ENCODE peak calls at places on chromosomes 3 and 15, in nine cellular contexts. One of them, this sample, is unnamed.

GRCh38 chr3:194548346-194549321 is 61.8 kb upstream of the ATP13A3 start:
- DNase-seq in mesothelial cell of epicardium: no peak
- DNase-seq in GM12864: no peak
- DNase-seq in epithelial cell of proximal tubule: no peak
- DNase-seq in brain microvascular endothelial cell: no peak
- DNase-seq in foreskin fibroblast: no peak
- DNase-seq in ovary: no peak
- DNase-seq in lung: no peak
- DNase-seq in heart right ventricle: no peak
- DNase-seq in this sample: no peak

GRCh38 chr3:197748597-197749314 is 927 bp upstream of the FYTTD1 start:
- DNase-seq in lung: no peak
- DNase-seq in mesothelial cell of epicardium: no peak
- DNase-seq in ovary: no peak
- DNase-seq in foreskin fibroblast: peak
- DNase-seq in GM12864: no peak
- DNase-seq in epithelial cell of proximal tubule: no peak
- DNase-seq in brain microvascular endothelial cell: no peak
- DNase-seq in heart right ventricle: no peak
- DNase-seq in this sample: no peak

GRCh38 chr15:36271048-36271447 is 308.4 kb upstream of the CDIN1 start:
- DNase-seq in ovary: no peak
- DNase-seq in mesothelial cell of epicardium: no peak
- DNase-seq in foreskin fibroblast: no peak
- DNase-seq in epithelial cell of proximal tubule: no peak
- DNase-seq in heart right ventricle: no peak
- DNase-seq in GM12864: no peak
- DNase-seq in lung: no peak
- DNase-seq in brain microvascular endothelial cell: no peak
- DNase-seq in this sample: no peak

GRCh38 chr3:53180305-53181023 is 19.5 kb downstream of the PRKCD start:
- DNase-seq in GM12864: peak
- DNase-seq in mesothelial cell of epicardium: no peak
- DNase-seq in epithelial cell of proximal tubule: no peak
- DNase-seq in lung: peak
- DNase-seq in foreskin fibroblast: no peak
- DNase-seq in ovary: no peak
- DNase-seq in heart right ventricle: no peak
- DNase-seq in brain microvascular endothelial cell: no peak
- DNase-seq in this sample: peak

GRCh38 chr15:96889734-96890480 is 559.4 kb downstream of the NR2F2 start:
- DNase-seq in epithelial cell of proximal tubule: no peak
- DNase-seq in ovary: no peak
- DNase-seq in foreskin fibroblast: no peak
- DNase-seq in brain microvascular endothelial cell: no peak
- DNase-seq in heart right ventricle: no peak
- DNase-seq in lung: no peak
- DNase-seq in mesothelial cell of epicardium: no peak
- DNase-seq in GM12864: no peak
- DNase-seq in this sample: no peak

GRCh38 chr3:77825045-77825827 is 785.3 kb downstream of the ROBO2 start:
- DNase-seq in foreskin fibroblast: peak
- DNase-seq in brain microvascular endothelial cell: peak
- DNase-seq in mesothelial cell of epicardium: no peak
- DNase-seq in epithelial cell of proximal tubule: peak
- DNase-seq in ovary: no peak
- DNase-seq in heart right ventricle: no peak
- DNase-seq in lung: peak
- DNase-seq in GM12864: no peak
- DNase-seq in this sample: no peak

GRCh38 chr15:89761929-89762328 is 10.9 kb upstream of the MESP1 start:
- DNase-seq in lung: no peak
- DNase-seq in foreskin fibroblast: no peak
- DNase-seq in ovary: no peak
- DNase-seq in brain microvascular endothelial cell: no peak
- DNase-seq in epithelial cell of proximal tubule: no peak
- DNase-seq in GM12864: no peak
- DNase-seq in mesothelial cell of epicardium: no peak
- DNase-seq in heart right ventricle: no peak
- DNase-seq in this sample: no peak

GRCh38 chr15:32867313-32867626 is 149.5 kb downstream of the GREM1 start:
- DNase-seq in heart right ventricle: no peak
- DNase-seq in ovary: no peak
- DNase-seq in epithelial cell of proximal tubule: peak
- DNase-seq in foreskin fibroblast: peak
- DNase-seq in mesothelial cell of epicardium: no peak
- DNase-seq in lung: no peak
- DNase-seq in GM12864: no peak
- DNase-seq in brain microvascular endothelial cell: peak
- DNase-seq in this sample: no peak

GRCh38 chr3:24192004-24192403 is 246.9 kb downstream of the NR1D2 start:
- DNase-seq in foreskin fibroblast: no peak
- DNase-seq in brain microvascular endothelial cell: no peak
- DNase-seq in heart right ventricle: no peak
- DNase-seq in ovary: no peak
- DNase-seq in mesothelial cell of epicardium: no peak
- DNase-seq in epithelial cell of proximal tubule: no peak
- DNase-seq in lung: no peak
- DNase-seq in GM12864: no peak
- DNase-seq in this sample: no peak

GRCh38 chr15:66236806-66237205 is 16.7 kb downstream of the MEGF11 start:
- DNase-seq in brain microvascular endothelial cell: no peak
- DNase-seq in lung: no peak
- DNase-seq in ovary: no peak
- DNase-seq in mesothelial cell of epicardium: no peak
- DNase-seq in foreskin fibroblast: no peak
- DNase-seq in epithelial cell of proximal tubule: no peak
- DNase-seq in heart right ventricle: no peak
- DNase-seq in GM12864: no peak
- DNase-seq in this sample: no peak

GRCh38 chr15:42102646-42103235 is 8.4 kb upstream of the PLA2G4D start:
- DNase-seq in epithelial cell of proximal tubule: peak
- DNase-seq in mesothelial cell of epicardium: no peak
- DNase-seq in lung: no peak
- DNase-seq in foreskin fibroblast: peak
- DNase-seq in ovary: no peak
- DNase-seq in heart right ventricle: no peak
- DNase-seq in brain microvascular endothelial cell: no peak
- DNase-seq in GM12864: no peak
- DNase-seq in this sample: no peak

GRCh38 chr3:100880845-100881244 is 112.4 kb downstream of the ABI3BP start:
- DNase-seq in brain microvascular endothelial cell: no peak
- DNase-seq in heart right ventricle: no peak
- DNase-seq in foreskin fibroblast: peak
- DNase-seq in mesothelial cell of epicardium: no peak
- DNase-seq in epithelial cell of proximal tubule: no peak
- DNase-seq in GM12864: no peak
- DNase-seq in lung: no peak
- DNase-seq in ovary: no peak
- DNase-seq in this sample: no peak

GRCh38 chr3:127739347-127740135 is 66.8 kb downstream of the ABTB1 start:
- DNase-seq in foreskin fibroblast: no peak
- DNase-seq in lung: no peak
- DNase-seq in ovary: no peak
- DNase-seq in heart right ventricle: no peak
- DNase-seq in brain microvascular endothelial cell: peak
- DNase-seq in mesothelial cell of epicardium: no peak
- DNase-seq in epithelial cell of proximal tubule: no peak
- DNase-seq in GM12864: no peak
- DNase-seq in this sample: no peak

GRCh38 chr3:14619605-14620004 is 32.0 kb upstream of the CCDC174 start:
- DNase-seq in heart right ventricle: no peak
- DNase-seq in lung: no peak
- DNase-seq in GM12864: no peak
- DNase-seq in mesothelial cell of epicardium: no peak
- DNase-seq in epithelial cell of proximal tubule: no peak
- DNase-seq in brain microvascular endothelial cell: no peak
- DNase-seq in ovary: no peak
- DNase-seq in foreskin fibroblast: no peak
- DNase-seq in this sample: no peak

GRCh38 chr3:3666664-3667063 is 132.6 kb upstream of the LRRN1 start:
- DNase-seq in mesothelial cell of epicardium: no peak
- DNase-seq in foreskin fibroblast: no peak
- DNase-seq in GM12864: peak
- DNase-seq in ovary: no peak
- DNase-seq in lung: no peak
- DNase-seq in brain microvascular endothelial cell: no peak
- DNase-seq in heart right ventricle: no peak
- DNase-seq in epithelial cell of proximal tubule: no peak
- DNase-seq in this sample: peak

GRCh38 chr3:122615303-122615702 is 37.9 kb downstream of the PARP15 start:
- DNase-seq in brain microvascular endothelial cell: peak
- DNase-seq in GM12864: no peak
- DNase-seq in heart right ventricle: no peak
- DNase-seq in epithelial cell of proximal tubule: no peak
- DNase-seq in mesothelial cell of epicardium: no peak
- DNase-seq in foreskin fibroblast: no peak
- DNase-seq in lung: no peak
- DNase-seq in ovary: no peak
- DNase-seq in this sample: no peak

GRCh38 chr3:45994661-45995369 is 809 bp downstream of the FYCO1 start:
- DNase-seq in foreskin fibroblast: no peak
- DNase-seq in GM12864: no peak
- DNase-seq in lung: no peak
- DNase-seq in mesothelial cell of epicardium: no peak
- DNase-seq in heart right ventricle: no peak
- DNase-seq in ovary: no peak
- DNase-seq in epithelial cell of proximal tubule: no peak
- DNase-seq in brain microvascular endothelial cell: no peak
- DNase-seq in this sample: peak

GRCh38 chr3:184005981-184006507 is 11.6 kb downstream of the ABCC5 start:
- DNase-seq in epithelial cell of proximal tubule: peak
- DNase-seq in GM12864: no peak
- DNase-seq in ovary: peak
- DNase-seq in heart right ventricle: peak
- DNase-seq in foreskin fibroblast: no peak
- DNase-seq in mesothelial cell of epicardium: peak
- DNase-seq in lung: peak
- DNase-seq in brain microvascular endothelial cell: peak
- DNase-seq in this sample: peak

GRCh38 chr3:140537075-140537474 is 140.8 kb upstream of the TRIM42 start:
- DNase-seq in epithelial cell of proximal tubule: no peak
- DNase-seq in foreskin fibroblast: no peak
- DNase-seq in heart right ventricle: no peak
- DNase-seq in brain microvascular endothelial cell: no peak
- DNase-seq in GM12864: no peak
- DNase-seq in lung: no peak
- DNase-seq in ovary: no peak
- DNase-seq in mesothelial cell of epicardium: no peak
- DNase-seq in this sample: no peak

GRCh38 chr15:82103500-82103899 is 57.7 kb upstream of the MEX3B start:
- DNase-seq in epithelial cell of proximal tubule: no peak
- DNase-seq in lung: no peak
- DNase-seq in brain microvascular endothelial cell: no peak
- DNase-seq in foreskin fibroblast: no peak
- DNase-seq in GM12864: no peak
- DNase-seq in ovary: no peak
- DNase-seq in mesothelial cell of epicardium: no peak
- DNase-seq in heart right ventricle: no peak
- DNase-seq in this sample: no peak
- TF ChIP-seq CTCF in epithelial cell of proximal tubule: peak
- TF ChIP-seq CTCF in lung: no peak
- TF ChIP-seq CTCF in brain microvascular endothelial cell: peak
- TF ChIP-seq CTCF in foreskin fibroblast: peak
- TF ChIP-seq CTCF in GM12864: no peak
- TF ChIP-seq CTCF in ovary: no peak
- TF ChIP-seq CTCF in mesothelial cell of epicardium: no peak
- TF ChIP-seq CTCF in heart right ventricle: peak
- TF ChIP-seq CTCF in this sample: no peak

DNA sequence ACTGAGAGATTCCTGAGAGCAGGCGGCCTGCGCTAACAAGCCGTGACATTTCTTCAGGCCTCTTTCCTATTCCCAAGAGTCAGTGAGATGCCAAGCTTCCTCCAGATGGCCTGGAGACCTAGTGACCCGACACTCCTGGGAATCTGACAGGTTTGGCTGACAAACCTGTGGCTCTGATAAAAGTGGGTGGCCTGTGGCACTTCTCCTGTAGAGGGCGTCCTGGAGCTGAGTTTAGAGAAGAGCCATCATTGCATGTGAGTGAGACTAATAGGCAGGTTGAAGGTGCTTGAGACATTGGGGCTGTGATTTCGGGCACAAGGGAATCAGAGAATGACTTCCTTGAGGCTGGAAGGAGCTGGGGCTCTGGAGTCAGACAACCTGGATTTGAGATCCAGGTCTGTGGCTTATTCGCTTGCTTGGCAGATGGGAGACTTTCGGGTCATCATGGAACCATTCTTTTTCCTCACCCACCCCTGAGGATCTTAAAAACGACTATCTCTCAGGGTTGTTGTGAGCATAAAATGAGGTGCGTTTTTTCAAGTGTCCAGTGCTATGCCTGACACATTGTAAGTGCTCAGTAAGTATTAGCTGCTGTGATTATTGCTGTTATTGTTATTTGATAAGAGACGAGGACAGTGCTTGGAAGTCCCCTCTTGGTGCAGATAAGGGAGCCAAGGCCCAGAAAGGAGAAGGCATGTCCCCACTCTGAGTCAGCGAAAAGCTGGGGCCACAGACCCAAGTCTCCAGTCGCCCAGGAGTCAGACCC is 77.2 kb downstream of the SCN10A start:
- DNase-seq in ovary: no peak
- DNase-seq in GM12864: no peak
- DNase-seq in mesothelial cell of epicardium: no peak
- DNase-seq in foreskin fibroblast: no peak
- DNase-seq in epithelial cell of proximal tubule: no peak
- DNase-seq in heart right ventricle: peak
- DNase-seq in lung: no peak
- DNase-seq in brain microvascular endothelial cell: peak
- DNase-seq in this sample: peak
- TF ChIP-seq CTCF in ovary: no peak
- TF ChIP-seq CTCF in GM12864: peak
- TF ChIP-seq CTCF in mesothelial cell of epicardium: peak
- TF ChIP-seq CTCF in foreskin fibroblast: peak
- TF ChIP-seq CTCF in epithelial cell of proximal tubule: peak
- TF ChIP-seq CTCF in heart right ventricle: peak
- TF ChIP-seq CTCF in lung: no peak
- TF ChIP-seq CTCF in brain microvascular endothelial cell: peak
- TF ChIP-seq CTCF in this sample: peak

GRCh38 chr15:38647683-38648082 is 83.1 kb upstream of the RASGRP1 start:
- DNase-seq in mesothelial cell of epicardium: no peak
- DNase-seq in brain microvascular endothelial cell: no peak
- DNase-seq in epithelial cell of proximal tubule: no peak
- DNase-seq in ovary: no peak
- DNase-seq in heart right ventricle: no peak
- DNase-seq in GM12864: no peak
- DNase-seq in foreskin fibroblast: no peak
- DNase-seq in lung: no peak
- DNase-seq in this sample: no peak
- TF ChIP-seq CTCF in mesothelial cell of epicardium: no peak
- TF ChIP-seq CTCF in brain microvascular endothelial cell: peak
- TF ChIP-seq CTCF in epithelial cell of proximal tubule: peak
- TF ChIP-seq CTCF in ovary: no peak
- TF ChIP-seq CTCF in heart right ventricle: peak
- TF ChIP-seq CTCF in GM12864: no peak
- TF ChIP-seq CTCF in foreskin fibroblast: peak
- TF ChIP-seq CTCF in lung: no peak
- TF ChIP-seq CTCF in this sample: no peak

DNA sequence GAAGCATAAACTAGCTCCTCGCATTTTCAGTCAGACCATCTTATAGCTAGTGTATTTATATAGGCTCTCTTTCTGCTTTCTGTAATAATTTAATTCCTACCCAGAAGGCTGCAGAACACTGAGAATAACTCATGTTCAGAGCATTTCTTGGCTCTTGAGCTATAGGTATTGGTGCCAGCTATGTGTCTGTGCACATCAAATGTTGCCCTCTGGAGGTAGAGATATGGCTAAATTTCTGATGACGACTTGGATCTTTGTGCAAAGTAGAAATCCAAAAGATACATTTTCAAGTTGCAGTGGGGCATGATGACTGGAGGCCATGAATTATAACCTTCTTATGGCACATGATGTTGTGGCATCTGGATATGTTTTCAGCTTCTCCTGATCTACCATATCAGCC is 336.2 kb upstream of the TPM1 start:
- DNase-seq in GM12864: no peak
- DNase-seq in ovary: no peak
- DNase-seq in lung: no peak
- DNase-seq in brain microvascular endothelial cell: no peak
- DNase-seq in foreskin fibroblast: peak
- DNase-seq in epithelial cell of proximal tubule: no peak
- DNase-seq in mesothelial cell of epicardium: no peak
- DNase-seq in heart right ventricle: no peak
- DNase-seq in this sample: no peak
- TF ChIP-seq CTCF in GM12864: no peak
- TF ChIP-seq CTCF in ovary: no peak
- TF ChIP-seq CTCF in lung: no peak
- TF ChIP-seq CTCF in brain microvascular endothelial cell: peak
- TF ChIP-seq CTCF in foreskin fibroblast: no peak
- TF ChIP-seq CTCF in epithelial cell of proximal tubule: peak
- TF ChIP-seq CTCF in mesothelial cell of epicardium: no peak
- TF ChIP-seq CTCF in heart right ventricle: no peak
- TF ChIP-seq CTCF in this sample: no peak

This sample was measured in GM10248.